ENCODE peak calls at places on chromosomes 3 and 15, in eight cellular contexts. B is mammary epithelial cell, Y is neuronal stem cell, R is mesenchymal stem cell, U is IMR-90, Q is OCI-LY7, I is hepatocyte, F is SK-N-SH. J is an unnamed sample.
A peak's percentile ranks its signal among the peaks of the same experiment; 100 is the strongest.

GRCh38 chr3:29853841-29854397 is 573.0 kb downstream of the RBMS3 start:
- DNase-seq in B (no peak), Y (no peak), R (no peak), U (no peak), Q (no peak), I (no peak), F (no peak), J (no peak)

GRCh38 chr3:59250600-59250999 is 200.8 kb upstream of the CFAP20DC start:
- DNase-seq in B (no peak), Y (no peak), R (no peak), U (no peak), Q (no peak), I (no peak), F (no peak), J (no peak)

GRCh38 chr3:140285380-140285779 is 350.4 kb downstream of the CLSTN2 start:
- DNase-seq in B (no peak), Y (no peak), R (no peak), U (no peak), Q (no peak), I (no peak), F (no peak), J (no peak)

GRCh38 chr3:161171639-161172552 is 49.2 kb upstream of the NMD3 start:
- DNase-seq in B (peak; percentile 4), Y (no peak), R (peak; percentile 46), U (no peak), Q (no peak), I (no peak), F (no peak), J (no peak)

GRCh38 chr3:50192689-50193141 is 1.3 kb downstream of the GNAT1 start:
- DNase-seq in B (peak; percentile 46), Y (peak; percentile 80), R (peak; percentile 57), U (peak; percentile 40), Q (peak; percentile 79), I (peak; percentile 72), F (peak; percentile 88), J (peak; percentile 78)

GRCh38 chr15:39092761-39093160 is 488.1 kb upstream of the THBS1 start:
- DNase-seq in B (no peak), Y (no peak), R (no peak), U (no peak), Q (no peak), I (no peak), F (no peak), J (no peak)

GRCh38 chr3:172892158-172892557 is 141.6 kb downstream of the ECT2 start:
- DNase-seq in B (peak; percentile 21), Y (no peak), R (peak; percentile 48), U (peak; percentile 47), Q (no peak), I (no peak), F (no peak), J (no peak)

GRCh38 chr3:169579086-169579485 is 84.4 kb downstream of the MECOM start:
- DNase-seq in B (no peak), Y (peak; percentile 43), R (no peak), U (no peak), Q (no peak), I (no peak), F (no peak), J (no peak)

GRCh38 chr15:84633311-84634227 is 20.5 kb downstream of the WDR73 start:
- DNase-seq in B (peak; percentile 79), Y (peak; percentile 59), R (peak; percentile 85), U (peak; percentile 67), Q (peak; percentile 79), I (peak; percentile 81), F (peak; percentile 81), J (peak; percentile 63)

GRCh38 chr15:61951949-61952348 is 108.3 kb downstream of the VPS13C start:
- DNase-seq in B (no peak), Y (no peak), R (peak; percentile 7), U (peak; percentile 4), Q (no peak), I (no peak), F (no peak), J (no peak)

GRCh38 chr15:85690546-85691226 is 104.0 kb downstream of the KLHL25 start:
- DNase-seq in B (no peak), Y (no peak), R (no peak), U (no peak), Q (peak; percentile 55), I (no peak), F (no peak), J (no peak)

GRCh38 chr3:46504780-46505179 is 7.0 kb downstream of the RTP3 start:
- DNase-seq in B (peak; percentile 50), Y (no peak), R (no peak), U (no peak), Q (no peak), I (no peak), F (no peak), J (no peak)

GRCh38 chr3:153785901-153786300 is 335.3 kb upstream of the ARHGEF26 start:
- DNase-seq in B (no peak), Y (no peak), R (no peak), U (no peak), Q (no peak), I (no peak), F (no peak), J (no peak)

GRCh38 chr15:39472661-39473657 is 107.9 kb upstream of the THBS1 start:
- DNase-seq in B (no peak), Y (no peak), R (peak; percentile 100), U (peak; percentile 99), Q (no peak), I (peak; percentile 83), F (no peak), J (no peak)

GRCh38 chr3:14728113-14728512 is 53.2 kb downstream of the C3orf20 start:
- DNase-seq in B (no peak), Y (no peak), R (no peak), U (no peak), Q (no peak), I (no peak), F (no peak), J (no peak)

GRCh38 chr15:92091155-92091734 is 237.7 kb downstream of the SLCO3A1 start:
- DNase-seq in B (peak; percentile 27), Y (peak; percentile 47), R (no peak), U (peak; percentile 11), Q (no peak), I (peak; percentile 87), F (peak; percentile 47), J (no peak)

GRCh38 chr3:151347432-151347831 is 18.1 kb upstream of the P2RY13 start:
- DNase-seq in B (no peak), Y (no peak), R (no peak), U (no peak), Q (no peak), I (no peak), F (no peak), J (no peak)

GRCh38 chr3:81760924-81761903 is at the start of gene GBE1:
- DNase-seq in B (peak; percentile 95), Y (peak; percentile 76), R (peak; percentile 97), U (peak; percentile 93), Q (peak; percentile 92), I (peak; percentile 95), F (peak; percentile 94), J (peak; percentile 95)

GRCh38 chr3:94082412-94082937 is 19.6 kb downstream of the NSUN3 start:
- DNase-seq in B (no peak), Y (no peak), R (no peak), U (no peak), Q (no peak), I (no peak), F (no peak), J (no peak)

GRCh38 chr3:12440927-12441326 is 43.4 kb upstream of the TSEN2 start:
- DNase-seq in B (no peak), Y (no peak), R (no peak), U (peak; percentile 45), Q (no peak), I (peak; percentile 54), F (peak; percentile 80), J (no peak)

GRCh38 chr15:73522011-73522410 is 79.0 kb downstream of the REC114 start:
- DNase-seq in B (peak; percentile 34), Y (no peak), R (no peak), U (no peak), Q (no peak), I (no peak), F (no peak), J (no peak)

GRCh38 chr3:164515256-164515655 is 563.0 kb downstream of the SI start:
- DNase-seq in B (no peak), Y (no peak), R (no peak), U (no peak), Q (no peak), I (no peak), F (no peak), J (no peak)
- H2AFZ ChIP-seq in B (no peak overlapping the region), Y (no peak overlapping the region), R (no peak overlapping the region), U (no peak overlapping the region), Q (no peak overlapping the region), I (no peak overlapping the region), F (no peak overlapping the region), J (no peak overlapping the region)

GRCh38 chr3:119630119-119630518 is 30.3 kb downstream of the POPDC2 start:
- DNase-seq in B (no peak), Y (no peak), R (no peak), U (no peak), Q (no peak), I (no peak), F (no peak), J (no peak)
- H3K4me1 ChIP-seq in B (no peaks in the 10 kb centered on the region), Y (peaks cover 12% of the 10 kb centered on the region), R (peaks cover 12% of the 10 kb centered on the region), U (peaks cover 10% of the 10 kb centered on the region), Q (no peaks in the 10 kb centered on the region), I (no peaks in the 10 kb centered on the region), F (peaks cover 19% of the 10 kb centered on the region), J (peaks cover 32% of the 10 kb centered on the region)

GRCh38 chr3:71994203-71994602 is 209.3 kb upstream of the PROK2 start:
- DNase-seq in B (no peak), Y (no peak), R (no peak), U (no peak), Q (no peak), I (no peak), F (no peak), J (no peak)

GRCh38 chr3:71998995-71999673 is 214.2 kb upstream of the PROK2 start:
- DNase-seq in B (peak; percentile 46), Y (no peak), R (peak; percentile 67), U (peak; percentile 89), Q (no peak), I (no peak), F (no peak), J (no peak)

GRCh38 chr3:72001758-72002157 is 216.8 kb upstream of the PROK2 start:
- DNase-seq in B (no peak), Y (no peak), R (no peak), U (no peak), Q (no peak), I (no peak), F (no peak), J (no peak)

GRCh38 chr3:71991681-71992080 is 206.7 kb upstream of the PROK2 start:
- DNase-seq in B (no peak), Y (no peak), R (no peak), U (no peak), Q (no peak), I (no peak), F (no peak), J (no peak)

GRCh38 chr3:71997066-71997653 is 212.2 kb upstream of the PROK2 start:
- DNase-seq in B (no peak), Y (no peak), R (peak; percentile 19), U (peak; percentile 7), Q (no peak), I (no peak), F (no peak), J (no peak)
- H3K4me3 ChIP-seq in B (no peak overlapping the region), Y (no peak overlapping the region), R (no peak overlapping the region), U (no peak overlapping the region), Q (no peak overlapping the region), I (no peak overlapping the region), F (no peak overlapping the region), J (no peak overlapping the region)

DNA sequence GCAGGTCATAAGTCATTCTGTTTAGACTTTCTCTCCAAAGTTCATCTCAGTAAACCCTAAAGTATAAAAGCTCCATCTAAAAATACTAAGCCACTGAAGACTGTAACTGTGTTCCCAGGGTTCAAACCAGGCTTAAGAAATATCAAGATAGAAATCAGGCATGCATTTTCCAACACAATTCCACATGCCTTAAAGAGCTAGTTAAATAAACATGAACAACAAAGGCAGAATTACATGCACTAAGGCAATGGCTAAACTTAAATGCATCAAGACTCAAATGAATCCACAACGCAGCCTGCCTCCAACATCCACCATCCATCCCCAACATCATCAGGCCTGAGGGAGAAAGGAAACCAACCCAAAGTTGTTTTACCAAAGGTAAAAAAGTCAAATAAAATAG is 46.1 kb downstream of the DMXL2 start:
- DNase-seq in B (no peak), Y (no peak), R (peak; percentile 66), U (no peak), Q (no peak), I (no peak), F (no peak), J (no peak)
- H2AFZ ChIP-seq in B (no peak overlapping the region), Y (no peak overlapping the region), R (no peak overlapping the region), U (no peak overlapping the region), Q (no peak overlapping the region), I (no peak overlapping the region), F (no peak overlapping the region), J (no peak overlapping the region)

J was measured in PC-9.